ENCODE peak calls at places on chromosome 7, in five cellular contexts. J, Y, B, V and H are unnamed samples.

GRCh38 chr7:128221929-128222403 is 19.1 kb upstream of the LEP start:
- DNase-seq in J (no peak), Y (no peak), B (no peak), V (no peak), H (no peak)

GRCh38 chr7:896346-897075 is 20.2 kb downstream of the GET4 start:
- DNase-seq in J (no peak), Y (no peak), B (no peak), V (no peak), H (no peak)

GRCh38 chr7:70631732-70632131 is 500.2 kb upstream of the GALNT17 start:
- DNase-seq in J (no peak), Y (no peak), B (no peak), V (no peak), H (no peak)

GRCh38 chr7:50339990-50340500 is 35.5 kb downstream of the IKZF1 start:
- DNase-seq in J (no peak), Y (no peak), B (no peak), V (no peak), H (no peak)

GRCh38 chr7:157837047-157837446 is 500.2 kb downstream of the DNAJB6 start:
- DNase-seq in J (no peak), Y (no peak), B (no peak), V (no peak), H (no peak)

GRCh38 chr7:105046414-105046813 is 32.4 kb downstream of the KMT2E start:
- DNase-seq in J (no peak), Y (no peak), B (no peak), V (no peak), H (no peak)

GRCh38 chr7:115122388-115122787 is 200.5 kb downstream of the MDFIC start:
- DNase-seq in J (no peak), Y (no peak), B (no peak), V (no peak), H (no peak)

GRCh38 chr7:158544708-158545107 is 42.9 kb downstream of the PTPRN2 start:
- DNase-seq in J (no peak), Y (no peak), B (no peak), V (no peak), H (no peak)

GRCh38 chr7:156935250-156935649 is 14.3 kb upstream of the NOM1 start:
- DNase-seq in J (no peak), Y (no peak), B (no peak), V (no peak), H (no peak)

GRCh38 chr7:98137134-98137825 is 30.6 kb downstream of the LMTK2 start:
- DNase-seq in J (no peak), Y (no peak), B (no peak), V (no peak), H (no peak)

GRCh38 chr7:115229401-115230083 is 307.6 kb downstream of the MDFIC start:
- DNase-seq in J (peak; percentile 1), Y (no peak), B (no peak), V (no peak), H (no peak)

GRCh38 chr7:90384433-90384832 is 18.8 kb upstream of the CLDN12 start:
- DNase-seq in J (no peak), Y (no peak), B (no peak), V (no peak), H (no peak)

GRCh38 chr7:25361388-25361787 is 133.1 kb upstream of the NPVF start:
- DNase-seq in J (no peak), Y (no peak), B (no peak), V (no peak), H (no peak)

GRCh38 chr7:7970113-7970619 is 1.6 kb downstream of the GLCCI1 start:
- DNase-seq in J (no peak), Y (no peak), B (no peak), V (no peak), H (no peak)

DNA sequence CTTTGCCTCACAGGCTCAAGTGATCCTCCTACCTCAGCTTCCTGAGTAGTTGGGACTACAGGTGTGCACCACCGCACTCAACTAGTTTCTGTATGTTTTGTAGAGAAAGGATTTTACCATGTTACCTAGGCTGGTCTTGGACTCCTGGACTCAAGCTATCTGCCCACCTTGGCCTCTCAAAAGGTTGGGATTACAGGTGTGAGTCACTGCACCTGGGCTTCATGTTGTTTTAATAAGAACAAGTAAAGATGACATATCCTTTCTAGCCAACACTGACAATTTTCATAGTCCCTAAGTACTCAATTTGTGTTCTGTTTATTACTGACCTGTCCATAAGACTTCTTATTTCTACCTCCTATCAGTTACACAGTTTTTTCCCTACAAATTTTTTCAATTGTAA is 16.8 kb downstream of the SEMA3C start:
- DNase-seq in J (no peak), Y (no peak), B (no peak), V (no peak), H (no peak)
- TF ChIP-seq POLR2AphosphoS5 in J (no peak), Y (no peak), B (no peak), V (no peak), H (no peak)

DNA sequence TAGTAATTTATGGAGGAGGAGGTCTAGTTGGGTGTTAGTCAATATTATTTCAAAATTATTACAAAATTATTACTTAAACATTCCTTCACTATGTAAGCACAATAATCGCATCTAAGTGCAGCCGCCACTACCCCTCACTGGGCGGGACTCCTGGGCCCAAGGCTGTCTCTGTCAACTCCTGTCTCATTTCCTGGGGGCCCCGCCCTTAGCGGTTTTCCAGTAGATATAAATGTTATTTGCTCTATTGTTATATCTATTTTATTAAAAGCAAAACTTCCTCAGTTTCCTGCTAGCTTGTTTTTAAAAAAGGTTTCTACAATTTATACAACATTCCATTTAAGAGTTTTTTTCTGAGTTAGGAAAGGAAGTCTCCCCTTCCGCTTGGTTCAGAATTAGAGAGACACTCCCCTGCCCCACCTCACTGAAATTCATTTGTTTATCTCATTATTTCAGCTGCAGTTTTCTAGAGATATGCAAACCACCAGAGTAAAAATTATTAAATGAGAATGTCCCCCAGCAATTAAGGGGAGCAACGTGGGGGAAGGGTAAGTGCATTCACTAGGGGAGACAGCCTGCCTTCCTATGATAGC is 82.7 kb downstream of the RAMP3 start:
- DNase-seq in J (no peak), Y (no peak), B (no peak), V (no peak), H (no peak)
- TF ChIP-seq POLR2A in J (no peak), Y (no peak), B (no peak), V (no peak), H (no peak)

GRCh38 chr7:129405527-129405926 is 28.7 kb upstream of the STRIP2 start:
- DNase-seq in J (no peak), Y (peak; percentile 8), B (no peak), V (no peak), H (no peak)

GRCh38 chr7:129401968-129402860 is 32.0 kb upstream of the STRIP2 start:
- DNase-seq in J (no peak), Y (peak; percentile 43), B (no peak), V (no peak), H (no peak)

GRCh38 chr7:129401228-129401967 is 32.8 kb upstream of the STRIP2 start:
- DNase-seq in J (peak; percentile 29), Y (no peak), B (no peak), V (no peak), H (no peak)
- TF ChIP-seq TAF1 in J (no peak), Y (no peak), B (no peak), V (no peak), H (no peak)

GRCh38 chr7:19984231-19984632 is 210.8 kb upstream of the TMEM196 start:
- DNase-seq in J (no peak), Y (no peak), B (no peak), V (no peak), H (no peak)
- TF ChIP-seq POLR2AphosphoS5 in J (no peak), Y (no peak), B (no peak), V (no peak), H (no peak)

GRCh38 chr7:73770002-73770859 is at the start of gene CLDN3:
- DNase-seq in J (no peak), Y (no peak), B (peak; percentile 79), V (no peak), H (no peak)
- TF ChIP-seq POLR2A in J (peak; percentile 26), Y (no peak), B (no peak), V (no peak), H (no peak)

DNA sequence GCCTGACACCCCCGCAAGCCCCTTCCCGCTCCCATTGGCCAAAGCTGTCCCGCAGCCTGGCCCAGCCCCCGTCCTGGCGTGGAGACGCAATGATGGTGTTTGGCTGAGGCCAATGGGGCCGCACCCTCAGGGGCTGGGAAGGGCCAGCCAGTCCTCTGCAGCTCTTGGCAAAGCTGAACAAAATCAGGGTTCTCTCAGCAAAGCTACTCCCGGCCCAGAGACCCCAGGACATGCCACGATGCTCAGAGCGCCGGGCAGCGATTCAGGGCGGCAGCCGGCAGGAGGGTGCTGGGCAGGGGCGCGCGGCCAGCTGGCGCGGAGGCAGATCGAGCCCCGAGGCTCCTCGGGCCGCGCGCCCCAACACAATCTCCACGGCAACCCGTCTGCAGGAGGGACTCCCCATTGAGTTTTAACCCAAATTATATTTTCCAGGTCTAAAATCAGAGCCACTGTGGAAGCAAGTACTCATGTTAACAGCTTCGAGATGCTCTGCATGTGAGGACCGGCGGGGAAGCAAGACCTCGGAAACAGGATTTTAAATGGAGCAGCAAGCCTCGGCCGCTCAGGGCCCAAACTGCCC is 8.8 kb upstream of the CNPY1 start:
- DNase-seq in J (no peak), Y (no peak), B (no peak), V (no peak), H (no peak)
- TF ChIP-seq TAF1 in J (no peak), Y (no peak), B (no peak), V (no peak), H (no peak)